ENCODE peak calls at places on chromosomes 13 and 19, in six cellular contexts. One of them, this sample, is unnamed.

GRCh38 chr13:105991622-105992254 is 543.7 kb downstream of the EFNB2 start:
- DNase-seq in HepG2: no peak
- DNase-seq in transverse colon: no peak
- DNase-seq in sigmoid colon: no peak
- DNase-seq in breast epithelium: peak; percentile 95
- DNase-seq in HCT116: no peak
- DNase-seq in this sample: peak; percentile 61

GRCh38 chr19:16339361-16339725 is 14.7 kb downstream of the KLF2 start:
- DNase-seq in HepG2: no peak
- DNase-seq in transverse colon: no peak
- DNase-seq in sigmoid colon: no peak
- DNase-seq in breast epithelium: no peak
- DNase-seq in HCT116: no peak
- DNase-seq in this sample: no peak

GRCh38 chr19:3275068-3275582 is 50.7 kb downstream of the CELF5 start:
- DNase-seq in HepG2: peak; percentile 65
- DNase-seq in transverse colon: no peak
- DNase-seq in sigmoid colon: no peak
- DNase-seq in breast epithelium: no peak
- DNase-seq in HCT116: peak; percentile 36
- DNase-seq in this sample: no peak

GRCh38 chr13:40235160-40235796 is 431.2 kb downstream of the FOXO1 start:
- DNase-seq in HepG2: no peak
- DNase-seq in transverse colon: no peak
- DNase-seq in sigmoid colon: no peak
- DNase-seq in breast epithelium: no peak
- DNase-seq in HCT116: no peak
- DNase-seq in this sample: no peak

GRCh38 chr13:50340566-50341287 is 325.5 kb downstream of the KCNRG start:
- DNase-seq in HepG2: no peak
- DNase-seq in transverse colon: no peak
- DNase-seq in sigmoid colon: no peak
- DNase-seq in breast epithelium: no peak
- DNase-seq in HCT116: no peak
- DNase-seq in this sample: no peak

GRCh38 chr19:925912-926594 is at the start of gene ARID3A:
- DNase-seq in HepG2: no peak
- DNase-seq in transverse colon: peak; percentile 71
- DNase-seq in sigmoid colon: peak; percentile 84
- DNase-seq in breast epithelium: no peak
- DNase-seq in HCT116: no peak
- DNase-seq in this sample: peak; percentile 56

GRCh38 chr19:39352549-39353285 is 10.5 kb downstream of the SAMD4B start:
- DNase-seq in HepG2: no peak
- DNase-seq in transverse colon: no peak
- DNase-seq in sigmoid colon: no peak
- DNase-seq in breast epithelium: no peak
- DNase-seq in HCT116: no peak
- DNase-seq in this sample: no peak

GRCh38 chr13:93687261-93687660 is 460.7 kb downstream of the GPC6 start:
- DNase-seq in HepG2: no peak
- DNase-seq in transverse colon: no peak
- DNase-seq in sigmoid colon: no peak
- DNase-seq in breast epithelium: no peak
- DNase-seq in HCT116: no peak
- DNase-seq in this sample: no peak

DNA sequence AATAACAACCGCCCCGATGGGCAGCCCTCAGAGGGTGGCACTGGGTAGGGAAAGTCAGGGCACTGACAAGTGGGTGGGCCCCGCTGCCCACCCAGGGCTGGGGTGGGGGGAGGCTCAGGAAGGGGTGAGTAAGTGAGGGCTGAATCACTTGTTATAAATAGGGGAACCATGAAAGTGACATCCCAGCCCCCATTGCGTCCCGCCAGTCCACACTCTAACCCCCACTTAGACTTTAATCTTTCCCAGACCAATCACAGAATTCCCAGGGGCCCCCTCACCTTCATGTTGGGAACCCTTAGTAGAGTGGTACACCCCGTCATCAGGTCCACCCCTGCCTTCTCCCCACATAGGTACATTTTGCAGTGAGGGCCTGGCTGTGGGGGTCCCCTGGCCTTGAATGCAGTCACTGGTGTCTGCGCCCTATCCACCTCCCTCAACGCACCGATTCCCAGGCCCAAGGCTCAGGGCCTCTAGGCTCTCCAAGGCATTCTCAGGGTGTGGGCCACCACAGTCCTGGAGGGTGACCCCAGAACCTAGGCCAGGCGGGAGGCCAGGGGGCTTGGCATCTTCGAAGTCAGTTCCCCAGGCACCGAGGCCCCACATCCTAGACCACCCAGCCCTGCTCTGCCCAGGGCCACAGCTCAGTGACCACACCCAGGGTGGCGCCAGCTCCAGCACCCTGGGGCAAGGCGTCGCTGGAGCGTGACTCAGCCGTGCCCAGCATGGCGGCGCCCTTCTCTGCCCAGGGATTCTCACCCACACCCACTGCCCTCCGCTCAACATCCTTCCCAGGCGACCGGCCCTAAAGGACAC is 36.8 kb upstream of the NANOS3 start:
- DNase-seq in HepG2: no peak
- DNase-seq in transverse colon: peak; percentile 91
- DNase-seq in sigmoid colon: peak; percentile 84
- DNase-seq in breast epithelium: peak; percentile 71
- DNase-seq in HCT116: no peak
- DNase-seq in this sample: peak; percentile 75
- TF ChIP-seq CTCF in HepG2: no peak
- TF ChIP-seq CTCF in transverse colon: no peak
- TF ChIP-seq CTCF in sigmoid colon: no peak
- TF ChIP-seq CTCF in breast epithelium: no peak
- TF ChIP-seq CTCF in HCT116: no peak
- TF ChIP-seq CTCF in this sample: no peak

DNA sequence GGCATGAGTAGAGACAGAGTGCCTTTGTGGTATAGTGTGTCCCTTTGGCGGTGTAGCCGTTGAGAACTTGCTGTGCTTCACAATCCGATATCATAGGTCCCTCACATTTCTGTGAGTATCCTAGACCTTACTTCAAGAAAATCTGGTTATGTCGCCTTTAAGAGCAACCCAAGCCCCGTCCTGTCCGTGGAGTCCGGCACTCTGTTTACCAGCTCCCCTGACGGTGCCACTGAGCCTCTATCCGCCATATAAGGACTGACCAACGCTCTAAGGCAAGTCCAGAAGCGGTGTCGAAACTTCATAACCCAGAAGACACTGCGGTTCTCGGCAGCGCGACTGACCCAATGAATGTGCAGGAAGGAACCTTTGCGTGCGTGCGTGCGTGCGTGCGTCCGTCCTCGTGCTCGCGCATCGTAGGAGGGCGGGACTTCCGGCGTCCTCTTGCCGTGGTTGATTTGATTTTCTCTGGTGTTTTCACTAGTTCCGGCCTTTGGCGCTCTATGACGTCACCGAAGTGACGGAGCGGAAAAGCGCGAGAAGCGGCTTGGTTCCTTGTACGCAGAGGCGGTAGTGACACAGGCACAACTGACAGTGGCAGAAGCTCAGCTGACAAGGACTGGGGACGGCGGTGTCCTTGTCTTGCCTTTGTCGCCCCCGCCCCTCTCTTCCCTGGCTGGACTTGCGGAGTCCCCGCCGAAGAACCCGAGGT is at the start of the genes TRAPPC2B and ZNF547:
- DNase-seq in HepG2: peak; percentile 99
- DNase-seq in transverse colon: peak; percentile 99
- DNase-seq in sigmoid colon: peak; percentile 100
- DNase-seq in breast epithelium: peak; percentile 100
- DNase-seq in HCT116: peak; percentile 99
- DNase-seq in this sample: peak; percentile 99
- TF ChIP-seq POLR2AphosphoS5 in HepG2: peak; percentile 92
- TF ChIP-seq POLR2AphosphoS5 in transverse colon: peak; percentile 86
- TF ChIP-seq POLR2AphosphoS5 in sigmoid colon: peak; percentile 86
- TF ChIP-seq POLR2AphosphoS5 in breast epithelium: peak; percentile 80
- TF ChIP-seq POLR2AphosphoS5 in HCT116: peak; percentile 77
- TF ChIP-seq POLR2AphosphoS5 in this sample: peak; percentile 85

GRCh38 chr19:57031156-57031555 is 88.6 kb upstream of the USP29 start:
- DNase-seq in HepG2: no peak
- DNase-seq in transverse colon: no peak
- DNase-seq in sigmoid colon: no peak
- DNase-seq in breast epithelium: no peak
- DNase-seq in HCT116: no peak
- DNase-seq in this sample: no peak
- H3K9me3 ChIP-seq in HepG2: no peaks in the 10 kb centered on the region
- H3K9me3 ChIP-seq in transverse colon: peaks cover 18% of the 10 kb centered on the region
- H3K9me3 ChIP-seq in sigmoid colon: no peaks in the 10 kb centered on the region
- H3K9me3 ChIP-seq in breast epithelium: peaks cover 26% of the 10 kb centered on the region
- H3K9me3 ChIP-seq in HCT116: peaks cover 16% of the 10 kb centered on the region
- H3K9me3 ChIP-seq in this sample: peaks cover 88% of the 10 kb centered on the region

GRCh38 chr19:45128806-45129205 is 32.0 kb downstream of the NKPD1 start:
- DNase-seq in HepG2: no peak
- DNase-seq in transverse colon: no peak
- DNase-seq in sigmoid colon: no peak
- DNase-seq in breast epithelium: no peak
- DNase-seq in HCT116: no peak
- DNase-seq in this sample: no peak
- TF ChIP-seq CTCF in HepG2: no peak
- TF ChIP-seq CTCF in transverse colon: no peak
- TF ChIP-seq CTCF in sigmoid colon: no peak
- TF ChIP-seq CTCF in breast epithelium: no peak
- TF ChIP-seq CTCF in HCT116: no peak
- TF ChIP-seq CTCF in this sample: no peak

GRCh38 chr19:10565567-10566407 is at the start of gene KRI1:
- DNase-seq in HepG2: peak; percentile 93
- DNase-seq in transverse colon: peak; percentile 99
- DNase-seq in sigmoid colon: peak; percentile 99
- DNase-seq in breast epithelium: peak; percentile 96
- DNase-seq in HCT116: peak; percentile 90
- DNase-seq in this sample: peak; percentile 99

GRCh38 chr19:10567696-10568443 is 909 bp downstream of the CDKN2D start:
- DNase-seq in HepG2: no peak
- DNase-seq in transverse colon: no peak
- DNase-seq in sigmoid colon: no peak
- DNase-seq in breast epithelium: no peak
- DNase-seq in HCT116: no peak
- DNase-seq in this sample: no peak

GRCh38 chr19:10566408-10566657 is 523 bp upstream of the KRI1 start:
- DNase-seq in HepG2: no peak
- DNase-seq in transverse colon: no peak
- DNase-seq in sigmoid colon: no peak
- DNase-seq in breast epithelium: no peak
- DNase-seq in HCT116: no peak
- DNase-seq in this sample: no peak

GRCh38 chr19:10568444-10568825 is 344 bp downstream of the CDKN2D start:
- DNase-seq in HepG2: no peak
- DNase-seq in transverse colon: peak; percentile 63
- DNase-seq in sigmoid colon: peak; percentile 79
- DNase-seq in breast epithelium: peak; percentile 51
- DNase-seq in HCT116: no peak
- DNase-seq in this sample: peak; percentile 50

DNA sequence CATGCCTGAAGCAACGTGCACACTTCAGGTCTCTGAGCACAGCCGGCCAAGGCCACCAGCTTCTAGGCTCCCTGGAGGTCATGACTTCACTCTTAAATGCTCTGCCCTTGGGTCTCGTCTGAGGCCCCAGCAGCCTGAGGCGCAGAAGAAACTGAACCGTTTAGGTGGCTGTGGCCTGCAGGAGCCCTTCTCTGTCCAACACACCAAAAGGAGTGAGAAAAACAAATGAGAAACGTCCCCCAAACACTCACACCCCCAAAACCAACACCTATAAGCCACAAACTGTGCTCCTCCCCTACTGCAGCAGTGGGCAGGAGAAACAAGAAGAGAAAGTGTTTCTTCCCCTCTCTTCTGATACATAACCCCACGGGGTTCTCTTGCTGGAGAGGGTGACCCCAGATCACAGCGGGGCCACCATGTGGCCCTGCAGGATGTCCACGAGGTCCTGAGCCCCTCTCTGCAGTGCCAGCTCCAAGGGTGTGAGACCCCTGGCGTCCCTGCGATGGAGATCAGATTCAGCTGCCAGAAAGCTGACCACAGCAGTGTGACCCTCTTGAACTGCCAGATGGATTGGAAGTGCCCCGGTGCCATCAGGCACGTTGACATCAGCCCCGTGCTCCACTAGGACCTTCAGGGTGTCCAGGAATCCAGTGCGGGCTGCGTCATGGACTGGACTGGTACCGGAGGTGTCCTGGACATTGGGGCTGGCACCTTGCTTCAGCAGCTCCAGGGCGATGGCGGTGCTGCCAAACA is 1.0 kb upstream of the KRI1 start:
- DNase-seq in HepG2: no peak
- DNase-seq in transverse colon: peak; percentile 41
- DNase-seq in sigmoid colon: no peak
- DNase-seq in breast epithelium: no peak
- DNase-seq in HCT116: no peak
- DNase-seq in this sample: no peak
- TF ChIP-seq POLR2AphosphoS5 in HepG2: no peak
- TF ChIP-seq POLR2AphosphoS5 in transverse colon: no peak
- TF ChIP-seq POLR2AphosphoS5 in sigmoid colon: no peak
- TF ChIP-seq POLR2AphosphoS5 in breast epithelium: no peak
- TF ChIP-seq POLR2AphosphoS5 in HCT116: no peak
- TF ChIP-seq POLR2AphosphoS5 in this sample: no peak

GRCh38 chr13:19978830-19979437 is 20.4 kb downstream of the ZMYM2 start:
- DNase-seq in HepG2: no peak
- DNase-seq in transverse colon: no peak
- DNase-seq in sigmoid colon: no peak
- DNase-seq in breast epithelium: no peak
- DNase-seq in HCT116: no peak
- DNase-seq in this sample: no peak
- H3K9me3 ChIP-seq in HepG2: no peaks in the 10 kb centered on the region
- H3K9me3 ChIP-seq in transverse colon: peaks cover 4% of the 10 kb centered on the region
- H3K9me3 ChIP-seq in sigmoid colon: peaks cover 8% of the 10 kb centered on the region
- H3K9me3 ChIP-seq in breast epithelium: peaks cover 14% of the 10 kb centered on the region
- H3K9me3 ChIP-seq in HCT116: no peaks in the 10 kb centered on the region
- H3K9me3 ChIP-seq in this sample: peaks cover 9% of the 10 kb centered on the region

GRCh38 chr19:6271251-6271650 is 8.5 kb downstream of the MLLT1 start:
- DNase-seq in HepG2: no peak
- DNase-seq in transverse colon: no peak
- DNase-seq in sigmoid colon: no peak
- DNase-seq in breast epithelium: no peak
- DNase-seq in HCT116: no peak
- DNase-seq in this sample: no peak
- TF ChIP-seq CTCF in HepG2: no peak
- TF ChIP-seq CTCF in transverse colon: no peak
- TF ChIP-seq CTCF in sigmoid colon: no peak
- TF ChIP-seq CTCF in breast epithelium: no peak
- TF ChIP-seq CTCF in HCT116: peak; percentile 13
- TF ChIP-seq CTCF in this sample: no peak

GRCh38 chr13:19664481-19665230 is 31.2 kb downstream of the MPHOSPH8 start:
- DNase-seq in HepG2: no peak
- DNase-seq in transverse colon: no peak
- DNase-seq in sigmoid colon: no peak
- DNase-seq in breast epithelium: no peak
- DNase-seq in HCT116: no peak
- DNase-seq in this sample: no peak
- TF ChIP-seq POLR2AphosphoS5 in HepG2: no peak
- TF ChIP-seq POLR2AphosphoS5 in transverse colon: no peak
- TF ChIP-seq POLR2AphosphoS5 in sigmoid colon: no peak
- TF ChIP-seq POLR2AphosphoS5 in breast epithelium: no peak
- TF ChIP-seq POLR2AphosphoS5 in HCT116: no peak
- TF ChIP-seq POLR2AphosphoS5 in this sample: no peak

GRCh38 chr13:71722206-71722605 is 144.8 kb downstream of the DACH1 start:
- DNase-seq in HepG2: no peak
- DNase-seq in transverse colon: no peak
- DNase-seq in sigmoid colon: no peak
- DNase-seq in breast epithelium: no peak
- DNase-seq in HCT116: no peak
- DNase-seq in this sample: no peak
- H3K9me3 ChIP-seq in HepG2: no peaks in the 10 kb centered on the region
- H3K9me3 ChIP-seq in transverse colon: no peaks in the 10 kb centered on the region
- H3K9me3 ChIP-seq in sigmoid colon: no peaks in the 10 kb centered on the region
- H3K9me3 ChIP-seq in breast epithelium: no peaks in the 10 kb centered on the region
- H3K9me3 ChIP-seq in HCT116: no peaks in the 10 kb centered on the region
- H3K9me3 ChIP-seq in this sample: no peaks in the 10 kb centered on the region

This sample was measured in stomach.